ENCODE peak calls at places on chromosome 17, in ten cellular contexts. One of them, this sample, is unnamed.

GRCh38 chr17:67027031-67027628 is 17.2 kb upstream of the CACNG1 start:
- DNase-seq in lower leg skin: no peak
- DNase-seq in activated CD8-positive, alpha-beta memory T cell treated with anti-CD3 and anti-CD28 coated beads for 48 hours: no peak
- DNase-seq in mucosa of gallbladder: no peak
- DNase-seq in naive thymus-derived CD8-positive, alpha-beta T cell: no peak
- DNase-seq in choroid plexus epithelial cell: peak
- DNase-seq in IMR-90: peak
- DNase-seq in hypothalamus: no peak
- DNase-seq in fibroblast of the aortic adventitia: peak
- DNase-seq in H7: no peak
- DNase-seq in this sample: no peak

GRCh38 chr17:32802306-32802705 is 74.6 kb downstream of the MYO1D start:
- DNase-seq in lower leg skin: no peak
- DNase-seq in activated CD8-positive, alpha-beta memory T cell treated with anti-CD3 and anti-CD28 coated beads for 48 hours: no peak
- DNase-seq in mucosa of gallbladder: no peak
- DNase-seq in naive thymus-derived CD8-positive, alpha-beta T cell: no peak
- DNase-seq in choroid plexus epithelial cell: no peak
- DNase-seq in IMR-90: no peak
- DNase-seq in hypothalamus: no peak
- DNase-seq in fibroblast of the aortic adventitia: no peak
- DNase-seq in H7: no peak
- DNase-seq in this sample: no peak

GRCh38 chr17:82110298-82110697 is 12.3 kb upstream of the FASN start:
- DNase-seq in lower leg skin: no peak
- DNase-seq in activated CD8-positive, alpha-beta memory T cell treated with anti-CD3 and anti-CD28 coated beads for 48 hours: no peak
- DNase-seq in mucosa of gallbladder: no peak
- DNase-seq in naive thymus-derived CD8-positive, alpha-beta T cell: no peak
- DNase-seq in choroid plexus epithelial cell: no peak
- DNase-seq in IMR-90: no peak
- DNase-seq in hypothalamus: no peak
- DNase-seq in fibroblast of the aortic adventitia: no peak
- DNase-seq in H7: peak
- DNase-seq in this sample: no peak

GRCh38 chr17:34386925-34387550 is 24.0 kb upstream of the CCL1 start:
- DNase-seq in lower leg skin: no peak
- DNase-seq in activated CD8-positive, alpha-beta memory T cell treated with anti-CD3 and anti-CD28 coated beads for 48 hours: no peak
- DNase-seq in mucosa of gallbladder: no peak
- DNase-seq in naive thymus-derived CD8-positive, alpha-beta T cell: no peak
- DNase-seq in choroid plexus epithelial cell: no peak
- DNase-seq in IMR-90: peak
- DNase-seq in hypothalamus: no peak
- DNase-seq in fibroblast of the aortic adventitia: peak
- DNase-seq in H7: no peak
- DNase-seq in this sample: no peak

GRCh38 chr17:64418506-64419339 is 28.1 kb upstream of the PECAM1 start:
- DNase-seq in lower leg skin: peak
- DNase-seq in activated CD8-positive, alpha-beta memory T cell treated with anti-CD3 and anti-CD28 coated beads for 48 hours: no peak
- DNase-seq in mucosa of gallbladder: no peak
- DNase-seq in naive thymus-derived CD8-positive, alpha-beta T cell: peak
- DNase-seq in choroid plexus epithelial cell: peak
- DNase-seq in IMR-90: peak
- DNase-seq in hypothalamus: no peak
- DNase-seq in fibroblast of the aortic adventitia: peak
- DNase-seq in H7: peak
- DNase-seq in this sample: no peak

GRCh38 chr17:9386401-9386800 is 189.2 kb downstream of the STX8 start:
- DNase-seq in lower leg skin: no peak
- DNase-seq in activated CD8-positive, alpha-beta memory T cell treated with anti-CD3 and anti-CD28 coated beads for 48 hours: no peak
- DNase-seq in mucosa of gallbladder: no peak
- DNase-seq in naive thymus-derived CD8-positive, alpha-beta T cell: no peak
- DNase-seq in choroid plexus epithelial cell: peak
- DNase-seq in IMR-90: no peak
- DNase-seq in hypothalamus: no peak
- DNase-seq in fibroblast of the aortic adventitia: no peak
- DNase-seq in H7: no peak
- DNase-seq in this sample: no peak

GRCh38 chr17:79374087-79374486 is 236.8 kb downstream of the RBFOX3 start:
- DNase-seq in lower leg skin: no peak
- DNase-seq in activated CD8-positive, alpha-beta memory T cell treated with anti-CD3 and anti-CD28 coated beads for 48 hours: no peak
- DNase-seq in mucosa of gallbladder: no peak
- DNase-seq in naive thymus-derived CD8-positive, alpha-beta T cell: no peak
- DNase-seq in choroid plexus epithelial cell: no peak
- DNase-seq in IMR-90: no peak
- DNase-seq in hypothalamus: no peak
- DNase-seq in fibroblast of the aortic adventitia: no peak
- DNase-seq in H7: peak
- DNase-seq in this sample: no peak

GRCh38 chr17:59427425-59427921 is 96.0 kb downstream of the YPEL2 start:
- DNase-seq in lower leg skin: no peak
- DNase-seq in activated CD8-positive, alpha-beta memory T cell treated with anti-CD3 and anti-CD28 coated beads for 48 hours: no peak
- DNase-seq in mucosa of gallbladder: no peak
- DNase-seq in naive thymus-derived CD8-positive, alpha-beta T cell: peak
- DNase-seq in choroid plexus epithelial cell: peak
- DNase-seq in IMR-90: peak
- DNase-seq in hypothalamus: no peak
- DNase-seq in fibroblast of the aortic adventitia: peak
- DNase-seq in H7: no peak
- DNase-seq in this sample: peak

GRCh38 chr17:31422443-31422842 is 31.0 kb downstream of the RAB11FIP4 start:
- DNase-seq in lower leg skin: no peak
- DNase-seq in activated CD8-positive, alpha-beta memory T cell treated with anti-CD3 and anti-CD28 coated beads for 48 hours: no peak
- DNase-seq in mucosa of gallbladder: no peak
- DNase-seq in naive thymus-derived CD8-positive, alpha-beta T cell: no peak
- DNase-seq in choroid plexus epithelial cell: no peak
- DNase-seq in IMR-90: no peak
- DNase-seq in hypothalamus: no peak
- DNase-seq in fibroblast of the aortic adventitia: no peak
- DNase-seq in H7: no peak
- DNase-seq in this sample: no peak

GRCh38 chr17:12118617-12119016 is 97.9 kb downstream of the MAP2K4 start:
- DNase-seq in lower leg skin: no peak
- DNase-seq in activated CD8-positive, alpha-beta memory T cell treated with anti-CD3 and anti-CD28 coated beads for 48 hours: no peak
- DNase-seq in mucosa of gallbladder: no peak
- DNase-seq in naive thymus-derived CD8-positive, alpha-beta T cell: no peak
- DNase-seq in choroid plexus epithelial cell: no peak
- DNase-seq in IMR-90: peak
- DNase-seq in hypothalamus: no peak
- DNase-seq in fibroblast of the aortic adventitia: no peak
- DNase-seq in H7: no peak
- DNase-seq in this sample: no peak

GRCh38 chr17:46976626-46977270 is 2.3 kb downstream of the RPRML start:
- DNase-seq in lower leg skin: no peak
- DNase-seq in activated CD8-positive, alpha-beta memory T cell treated with anti-CD3 and anti-CD28 coated beads for 48 hours: no peak
- DNase-seq in mucosa of gallbladder: no peak
- DNase-seq in naive thymus-derived CD8-positive, alpha-beta T cell: no peak
- DNase-seq in choroid plexus epithelial cell: no peak
- DNase-seq in IMR-90: no peak
- DNase-seq in hypothalamus: no peak
- DNase-seq in fibroblast of the aortic adventitia: no peak
- DNase-seq in H7: no peak
- DNase-seq in this sample: no peak

GRCh38 chr17:49578963-49579500 is 3.4 kb downstream of the NXPH3 start:
- DNase-seq in lower leg skin: no peak
- DNase-seq in activated CD8-positive, alpha-beta memory T cell treated with anti-CD3 and anti-CD28 coated beads for 48 hours: no peak
- DNase-seq in mucosa of gallbladder: no peak
- DNase-seq in naive thymus-derived CD8-positive, alpha-beta T cell: no peak
- DNase-seq in choroid plexus epithelial cell: no peak
- DNase-seq in IMR-90: no peak
- DNase-seq in hypothalamus: no peak
- DNase-seq in fibroblast of the aortic adventitia: no peak
- DNase-seq in H7: peak
- DNase-seq in this sample: no peak

GRCh38 chr17:77674358-77674757 is 284.1 kb upstream of the TNRC6C start:
- DNase-seq in lower leg skin: no peak
- DNase-seq in activated CD8-positive, alpha-beta memory T cell treated with anti-CD3 and anti-CD28 coated beads for 48 hours: no peak
- DNase-seq in mucosa of gallbladder: no peak
- DNase-seq in naive thymus-derived CD8-positive, alpha-beta T cell: no peak
- DNase-seq in choroid plexus epithelial cell: no peak
- DNase-seq in IMR-90: no peak
- DNase-seq in hypothalamus: no peak
- DNase-seq in fibroblast of the aortic adventitia: no peak
- DNase-seq in H7: no peak
- DNase-seq in this sample: no peak

GRCh38 chr17:40564883-40565744 is at the start of gene CCR7:
- DNase-seq in lower leg skin: peak
- DNase-seq in activated CD8-positive, alpha-beta memory T cell treated with anti-CD3 and anti-CD28 coated beads for 48 hours: peak
- DNase-seq in mucosa of gallbladder: no peak
- DNase-seq in naive thymus-derived CD8-positive, alpha-beta T cell: peak
- DNase-seq in choroid plexus epithelial cell: no peak
- DNase-seq in IMR-90: no peak
- DNase-seq in hypothalamus: no peak
- DNase-seq in fibroblast of the aortic adventitia: no peak
- DNase-seq in H7: no peak
- DNase-seq in this sample: no peak

GRCh38 chr17:49575524-49576120 is at the start of gene NXPH3:
- DNase-seq in lower leg skin: peak
- DNase-seq in activated CD8-positive, alpha-beta memory T cell treated with anti-CD3 and anti-CD28 coated beads for 48 hours: peak
- DNase-seq in mucosa of gallbladder: peak
- DNase-seq in naive thymus-derived CD8-positive, alpha-beta T cell: peak
- DNase-seq in choroid plexus epithelial cell: peak
- DNase-seq in IMR-90: peak
- DNase-seq in hypothalamus: no peak
- DNase-seq in fibroblast of the aortic adventitia: peak
- DNase-seq in H7: peak
- DNase-seq in this sample: peak

GRCh38 chr17:45293413-45294211 is 23.2 kb downstream of the MAP3K14 start:
- DNase-seq in lower leg skin: peak
- DNase-seq in activated CD8-positive, alpha-beta memory T cell treated with anti-CD3 and anti-CD28 coated beads for 48 hours: no peak
- DNase-seq in mucosa of gallbladder: peak
- DNase-seq in naive thymus-derived CD8-positive, alpha-beta T cell: no peak
- DNase-seq in choroid plexus epithelial cell: peak
- DNase-seq in IMR-90: peak
- DNase-seq in hypothalamus: peak
- DNase-seq in fibroblast of the aortic adventitia: peak
- DNase-seq in H7: peak
- DNase-seq in this sample: no peak

GRCh38 chr17:16255481-16255901 is 38.5 kb downstream of the PIGL start:
- DNase-seq in lower leg skin: no peak
- DNase-seq in activated CD8-positive, alpha-beta memory T cell treated with anti-CD3 and anti-CD28 coated beads for 48 hours: no peak
- DNase-seq in mucosa of gallbladder: peak
- DNase-seq in naive thymus-derived CD8-positive, alpha-beta T cell: no peak
- DNase-seq in choroid plexus epithelial cell: peak
- DNase-seq in IMR-90: peak
- DNase-seq in hypothalamus: peak
- DNase-seq in fibroblast of the aortic adventitia: peak
- DNase-seq in H7: peak
- DNase-seq in this sample: no peak

GRCh38 chr17:20206068-20206467 is 196.9 kb downstream of the SPECC1 start:
- DNase-seq in lower leg skin: no peak
- DNase-seq in activated CD8-positive, alpha-beta memory T cell treated with anti-CD3 and anti-CD28 coated beads for 48 hours: no peak
- DNase-seq in mucosa of gallbladder: no peak
- DNase-seq in naive thymus-derived CD8-positive, alpha-beta T cell: peak
- DNase-seq in choroid plexus epithelial cell: no peak
- DNase-seq in IMR-90: no peak
- DNase-seq in hypothalamus: no peak
- DNase-seq in fibroblast of the aortic adventitia: no peak
- DNase-seq in H7: no peak
- DNase-seq in this sample: no peak

GRCh38 chr17:74652020-74652419 is 28.5 kb upstream of the CD300E start:
- DNase-seq in lower leg skin: peak
- DNase-seq in activated CD8-positive, alpha-beta memory T cell treated with anti-CD3 and anti-CD28 coated beads for 48 hours: no peak
- DNase-seq in mucosa of gallbladder: no peak
- DNase-seq in naive thymus-derived CD8-positive, alpha-beta T cell: no peak
- DNase-seq in choroid plexus epithelial cell: no peak
- DNase-seq in IMR-90: no peak
- DNase-seq in hypothalamus: no peak
- DNase-seq in fibroblast of the aortic adventitia: no peak
- DNase-seq in H7: no peak
- DNase-seq in this sample: no peak

GRCh38 chr17:78974635-78975591 is 4.8 kb downstream of the LGALS3BP start:
- DNase-seq in lower leg skin: peak
- DNase-seq in activated CD8-positive, alpha-beta memory T cell treated with anti-CD3 and anti-CD28 coated beads for 48 hours: no peak
- DNase-seq in mucosa of gallbladder: peak
- DNase-seq in naive thymus-derived CD8-positive, alpha-beta T cell: no peak
- DNase-seq in choroid plexus epithelial cell: peak
- DNase-seq in IMR-90: peak
- DNase-seq in hypothalamus: no peak
- DNase-seq in fibroblast of the aortic adventitia: peak
- DNase-seq in H7: peak
- DNase-seq in this sample: no peak

GRCh38 chr17:74212262-74212912 is 984 bp upstream of the TTYH2 start:
- DNase-seq in lower leg skin: no peak
- DNase-seq in activated CD8-positive, alpha-beta memory T cell treated with anti-CD3 and anti-CD28 coated beads for 48 hours: no peak
- DNase-seq in mucosa of gallbladder: no peak
- DNase-seq in naive thymus-derived CD8-positive, alpha-beta T cell: no peak
- DNase-seq in choroid plexus epithelial cell: no peak
- DNase-seq in IMR-90: no peak
- DNase-seq in hypothalamus: peak
- DNase-seq in fibroblast of the aortic adventitia: peak
- DNase-seq in H7: peak
- DNase-seq in this sample: peak

GRCh38 chr17:50238594-50239287 is 35.5 kb upstream of the TMEM92 start:
- DNase-seq in lower leg skin: no peak
- DNase-seq in activated CD8-positive, alpha-beta memory T cell treated with anti-CD3 and anti-CD28 coated beads for 48 hours: no peak
- DNase-seq in mucosa of gallbladder: no peak
- DNase-seq in naive thymus-derived CD8-positive, alpha-beta T cell: no peak
- DNase-seq in choroid plexus epithelial cell: no peak
- DNase-seq in IMR-90: peak
- DNase-seq in hypothalamus: no peak
- DNase-seq in fibroblast of the aortic adventitia: peak
- DNase-seq in H7: no peak
- DNase-seq in this sample: no peak

GRCh38 chr17:51427259-51428255 is 167.2 kb downstream of the UTP18 start:
- DNase-seq in lower leg skin: no peak
- DNase-seq in activated CD8-positive, alpha-beta memory T cell treated with anti-CD3 and anti-CD28 coated beads for 48 hours: peak
- DNase-seq in mucosa of gallbladder: no peak
- DNase-seq in naive thymus-derived CD8-positive, alpha-beta T cell: peak
- DNase-seq in choroid plexus epithelial cell: no peak
- DNase-seq in IMR-90: no peak
- DNase-seq in hypothalamus: no peak
- DNase-seq in fibroblast of the aortic adventitia: no peak
- DNase-seq in H7: no peak
- DNase-seq in this sample: peak

GRCh38 chr17:29163563-29163962 is 16.6 kb downstream of the MYO18A start:
- DNase-seq in lower leg skin: no peak
- DNase-seq in activated CD8-positive, alpha-beta memory T cell treated with anti-CD3 and anti-CD28 coated beads for 48 hours: no peak
- DNase-seq in mucosa of gallbladder: no peak
- DNase-seq in naive thymus-derived CD8-positive, alpha-beta T cell: no peak
- DNase-seq in choroid plexus epithelial cell: no peak
- DNase-seq in IMR-90: no peak
- DNase-seq in hypothalamus: no peak
- DNase-seq in fibroblast of the aortic adventitia: peak
- DNase-seq in H7: no peak
- DNase-seq in this sample: no peak

GRCh38 chr17:29293890-29294579 is at the start of gene NUFIP2:
- DNase-seq in lower leg skin: peak
- DNase-seq in activated CD8-positive, alpha-beta memory T cell treated with anti-CD3 and anti-CD28 coated beads for 48 hours: peak
- DNase-seq in mucosa of gallbladder: peak
- DNase-seq in naive thymus-derived CD8-positive, alpha-beta T cell: peak
- DNase-seq in choroid plexus epithelial cell: peak
- DNase-seq in IMR-90: peak
- DNase-seq in hypothalamus: peak
- DNase-seq in fibroblast of the aortic adventitia: peak
- DNase-seq in H7: peak
- DNase-seq in this sample: peak

GRCh38 chr17:28700278-28700677 is 11.4 kb downstream of the PROCA1 start:
- DNase-seq in lower leg skin: no peak
- DNase-seq in activated CD8-positive, alpha-beta memory T cell treated with anti-CD3 and anti-CD28 coated beads for 48 hours: no peak
- DNase-seq in mucosa of gallbladder: no peak
- DNase-seq in naive thymus-derived CD8-positive, alpha-beta T cell: no peak
- DNase-seq in choroid plexus epithelial cell: no peak
- DNase-seq in IMR-90: no peak
- DNase-seq in hypothalamus: no peak
- DNase-seq in fibroblast of the aortic adventitia: no peak
- DNase-seq in H7: no peak
- DNase-seq in this sample: no peak

GRCh38 chr17:67152824-67153223 is 92.2 kb downstream of the HELZ start:
- DNase-seq in lower leg skin: no peak
- DNase-seq in activated CD8-positive, alpha-beta memory T cell treated with anti-CD3 and anti-CD28 coated beads for 48 hours: no peak
- DNase-seq in mucosa of gallbladder: no peak
- DNase-seq in naive thymus-derived CD8-positive, alpha-beta T cell: no peak
- DNase-seq in choroid plexus epithelial cell: no peak
- DNase-seq in IMR-90: no peak
- DNase-seq in hypothalamus: no peak
- DNase-seq in fibroblast of the aortic adventitia: no peak
- DNase-seq in H7: no peak
- DNase-seq in this sample: no peak

GRCh38 chr17:15978606-15979005 is 20.9 kb downstream of the ZSWIM7 start:
- DNase-seq in lower leg skin: no peak
- DNase-seq in activated CD8-positive, alpha-beta memory T cell treated with anti-CD3 and anti-CD28 coated beads for 48 hours: no peak
- DNase-seq in mucosa of gallbladder: no peak
- DNase-seq in naive thymus-derived CD8-positive, alpha-beta T cell: no peak
- DNase-seq in choroid plexus epithelial cell: no peak
- DNase-seq in IMR-90: no peak
- DNase-seq in hypothalamus: no peak
- DNase-seq in fibroblast of the aortic adventitia: no peak
- DNase-seq in H7: no peak
- DNase-seq in this sample: no peak

This sample was measured in stimulated activated CD4-positive, alpha-beta T cell treated with anti-CD3 and anti-CD28 coated beads, Interleukin-12 subunit alpha, Interleukin-12 subunit beta, amount 100 ng/mL, for 24 hours.